ENCODE peak calls at places on chromosomes 6 and 20, in eight cellular contexts. One of them, this sample, is unnamed. For H3K4me1, the result is how much of the 10 kb centered on the place peaks cover.

GRCh38 chr20:49814057-49814675 is 1.5 kb downstream of the SLC9A8 start:
- DNase-seq in fibroblast of lung: no peak
- DNase-seq in mesendoderm: no peak
- DNase-seq in transverse colon: no peak
- DNase-seq in CD8-positive, alpha-beta memory T cell: no peak
- DNase-seq in CD4-positive, alpha-beta memory T cell: no peak
- DNase-seq in tibial artery: no peak
- DNase-seq in CD8-positive, alpha-beta T cell: no peak
- DNase-seq in this sample: no peak

GRCh38 chr20:25399038-25399430 is 8.4 kb upstream of the ABHD12 start:
- DNase-seq in fibroblast of lung: peak
- DNase-seq in mesendoderm: peak
- DNase-seq in transverse colon: peak
- DNase-seq in CD8-positive, alpha-beta memory T cell: no peak
- DNase-seq in CD4-positive, alpha-beta memory T cell: peak
- DNase-seq in tibial artery: no peak
- DNase-seq in CD8-positive, alpha-beta T cell: no peak
- DNase-seq in this sample: peak

GRCh38 chr20:51500936-51501335 is 41.6 kb downstream of the NFATC2 start:
- DNase-seq in fibroblast of lung: no peak
- DNase-seq in mesendoderm: no peak
- DNase-seq in transverse colon: no peak
- DNase-seq in CD8-positive, alpha-beta memory T cell: peak
- DNase-seq in CD4-positive, alpha-beta memory T cell: peak
- DNase-seq in tibial artery: no peak
- DNase-seq in CD8-positive, alpha-beta T cell: peak
- DNase-seq in this sample: peak

GRCh38 chr6:116438590-116439448 is 22.4 kb upstream of the CALHM6 start:
- DNase-seq in fibroblast of lung: no peak
- DNase-seq in mesendoderm: no peak
- DNase-seq in transverse colon: no peak
- DNase-seq in CD8-positive, alpha-beta memory T cell: no peak
- DNase-seq in CD4-positive, alpha-beta memory T cell: no peak
- DNase-seq in tibial artery: no peak
- DNase-seq in CD8-positive, alpha-beta T cell: no peak
- DNase-seq in this sample: no peak

GRCh38 chr20:34941224-34941623 is 14.4 kb downstream of the GSS start:
- DNase-seq in fibroblast of lung: peak
- DNase-seq in mesendoderm: no peak
- DNase-seq in transverse colon: no peak
- DNase-seq in CD8-positive, alpha-beta memory T cell: no peak
- DNase-seq in CD4-positive, alpha-beta memory T cell: no peak
- DNase-seq in tibial artery: no peak
- DNase-seq in CD8-positive, alpha-beta T cell: no peak
- DNase-seq in this sample: no peak

GRCh38 chr20:10788877-10789276 is 115.1 kb upstream of the JAG1 start:
- DNase-seq in fibroblast of lung: no peak
- DNase-seq in mesendoderm: no peak
- DNase-seq in transverse colon: no peak
- DNase-seq in CD8-positive, alpha-beta memory T cell: no peak
- DNase-seq in CD4-positive, alpha-beta memory T cell: no peak
- DNase-seq in tibial artery: peak
- DNase-seq in CD8-positive, alpha-beta T cell: no peak
- DNase-seq in this sample: no peak

GRCh38 chr6:110485461-110485860 is 9.0 kb upstream of the SLC22A16 start:
- DNase-seq in fibroblast of lung: no peak
- DNase-seq in mesendoderm: no peak
- DNase-seq in transverse colon: no peak
- DNase-seq in CD8-positive, alpha-beta memory T cell: no peak
- DNase-seq in CD4-positive, alpha-beta memory T cell: no peak
- DNase-seq in tibial artery: no peak
- DNase-seq in CD8-positive, alpha-beta T cell: no peak
- DNase-seq in this sample: no peak

GRCh38 chr6:115896538-115897129 is 164.1 kb downstream of the FRK start:
- DNase-seq in fibroblast of lung: peak
- DNase-seq in mesendoderm: peak
- DNase-seq in transverse colon: no peak
- DNase-seq in CD8-positive, alpha-beta memory T cell: no peak
- DNase-seq in CD4-positive, alpha-beta memory T cell: no peak
- DNase-seq in tibial artery: no peak
- DNase-seq in CD8-positive, alpha-beta T cell: no peak
- DNase-seq in this sample: no peak

GRCh38 chr20:63708301-63709148 is 686 bp downstream of the ZGPAT start:
- DNase-seq in fibroblast of lung: no peak
- DNase-seq in mesendoderm: no peak
- DNase-seq in transverse colon: no peak
- DNase-seq in CD8-positive, alpha-beta memory T cell: peak
- DNase-seq in CD4-positive, alpha-beta memory T cell: no peak
- DNase-seq in tibial artery: peak
- DNase-seq in CD8-positive, alpha-beta T cell: no peak
- DNase-seq in this sample: no peak

GRCh38 chr6:147207851-147208754 is 3.9 kb downstream of the STXBP5 start:
- DNase-seq in fibroblast of lung: no peak
- DNase-seq in mesendoderm: no peak
- DNase-seq in transverse colon: no peak
- DNase-seq in CD8-positive, alpha-beta memory T cell: no peak
- DNase-seq in CD4-positive, alpha-beta memory T cell: no peak
- DNase-seq in tibial artery: no peak
- DNase-seq in CD8-positive, alpha-beta T cell: no peak
- DNase-seq in this sample: no peak

GRCh38 chr20:32285082-32285620 is 7.7 kb downstream of the KIF3B start:
- DNase-seq in fibroblast of lung: no peak
- DNase-seq in mesendoderm: no peak
- DNase-seq in transverse colon: no peak
- DNase-seq in CD8-positive, alpha-beta memory T cell: no peak
- DNase-seq in CD4-positive, alpha-beta memory T cell: no peak
- DNase-seq in tibial artery: no peak
- DNase-seq in CD8-positive, alpha-beta T cell: no peak
- DNase-seq in this sample: no peak

GRCh38 chr6:36853325-36853724 is 14.1 kb upstream of the CPNE5 start:
- DNase-seq in fibroblast of lung: peak
- DNase-seq in mesendoderm: no peak
- DNase-seq in transverse colon: no peak
- DNase-seq in CD8-positive, alpha-beta memory T cell: no peak
- DNase-seq in CD4-positive, alpha-beta memory T cell: no peak
- DNase-seq in tibial artery: peak
- DNase-seq in CD8-positive, alpha-beta T cell: no peak
- DNase-seq in this sample: no peak

GRCh38 chr6:128233501-128233900 is 286.9 kb downstream of the PTPRK start:
- DNase-seq in fibroblast of lung: no peak
- DNase-seq in mesendoderm: no peak
- DNase-seq in transverse colon: no peak
- DNase-seq in CD8-positive, alpha-beta memory T cell: no peak
- DNase-seq in CD4-positive, alpha-beta memory T cell: no peak
- DNase-seq in tibial artery: no peak
- DNase-seq in CD8-positive, alpha-beta T cell: no peak
- DNase-seq in this sample: no peak

GRCh38 chr6:162541019-162541601 is 186.5 kb downstream of the PRKN start:
- DNase-seq in fibroblast of lung: no peak
- DNase-seq in mesendoderm: no peak
- DNase-seq in transverse colon: no peak
- DNase-seq in CD8-positive, alpha-beta memory T cell: no peak
- DNase-seq in CD4-positive, alpha-beta memory T cell: no peak
- DNase-seq in tibial artery: no peak
- DNase-seq in CD8-positive, alpha-beta T cell: no peak
- DNase-seq in this sample: no peak

GRCh38 chr6:63263456-63263855 is 52.2 kb downstream of the FKBP1C start:
- DNase-seq in fibroblast of lung: no peak
- DNase-seq in mesendoderm: peak
- DNase-seq in transverse colon: no peak
- DNase-seq in CD8-positive, alpha-beta memory T cell: no peak
- DNase-seq in CD4-positive, alpha-beta memory T cell: no peak
- DNase-seq in tibial artery: no peak
- DNase-seq in CD8-positive, alpha-beta T cell: no peak
- DNase-seq in this sample: no peak

DNA sequence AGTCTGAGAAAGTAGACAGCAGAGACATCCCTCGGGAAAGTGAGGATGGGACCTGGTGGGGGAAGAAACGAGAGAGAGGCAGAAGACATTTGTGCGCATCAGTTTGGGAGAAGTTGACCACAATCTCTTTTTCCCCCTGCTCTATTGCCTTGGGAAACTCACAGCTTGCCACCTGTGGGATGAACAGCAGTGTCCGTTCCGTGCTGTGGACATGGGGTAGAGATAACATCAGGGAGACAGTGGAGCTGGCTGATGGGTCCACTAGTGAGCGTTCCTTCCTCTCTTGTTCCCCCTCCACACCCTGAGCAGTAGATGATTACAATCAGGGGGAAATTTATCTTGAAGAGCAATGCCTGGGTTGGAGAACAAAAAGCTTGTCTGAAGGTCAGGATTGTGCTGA is 21.8 kb upstream of the RNF182 start:
- DNase-seq in fibroblast of lung: no peak
- DNase-seq in mesendoderm: no peak
- DNase-seq in transverse colon: no peak
- DNase-seq in CD8-positive, alpha-beta memory T cell: no peak
- DNase-seq in CD4-positive, alpha-beta memory T cell: no peak
- DNase-seq in tibial artery: no peak
- DNase-seq in CD8-positive, alpha-beta T cell: no peak
- DNase-seq in this sample: no peak
- H3K4me1 ChIP-seq in fibroblast of lung: under half
- H3K4me1 ChIP-seq in mesendoderm: under half
- H3K4me1 ChIP-seq in transverse colon: under half
- H3K4me1 ChIP-seq in CD8-positive, alpha-beta memory T cell: under half
- H3K4me1 ChIP-seq in CD4-positive, alpha-beta memory T cell: under half
- H3K4me1 ChIP-seq in tibial artery: under half
- H3K4me1 ChIP-seq in CD8-positive, alpha-beta T cell: under half
- H3K4me1 ChIP-seq in this sample: under half

GRCh38 chr6:102488729-102489128 is 1095.2 kb downstream of the GRIK2 start:
- DNase-seq in fibroblast of lung: peak
- DNase-seq in mesendoderm: no peak
- DNase-seq in transverse colon: no peak
- DNase-seq in CD8-positive, alpha-beta memory T cell: no peak
- DNase-seq in CD4-positive, alpha-beta memory T cell: no peak
- DNase-seq in tibial artery: no peak
- DNase-seq in CD8-positive, alpha-beta T cell: no peak
- DNase-seq in this sample: no peak

GRCh38 chr6:102494808-102495207 is 1101.3 kb downstream of the GRIK2 start:
- DNase-seq in fibroblast of lung: no peak
- DNase-seq in mesendoderm: no peak
- DNase-seq in transverse colon: no peak
- DNase-seq in CD8-positive, alpha-beta memory T cell: no peak
- DNase-seq in CD4-positive, alpha-beta memory T cell: no peak
- DNase-seq in tibial artery: no peak
- DNase-seq in CD8-positive, alpha-beta T cell: no peak
- DNase-seq in this sample: no peak

DNA sequence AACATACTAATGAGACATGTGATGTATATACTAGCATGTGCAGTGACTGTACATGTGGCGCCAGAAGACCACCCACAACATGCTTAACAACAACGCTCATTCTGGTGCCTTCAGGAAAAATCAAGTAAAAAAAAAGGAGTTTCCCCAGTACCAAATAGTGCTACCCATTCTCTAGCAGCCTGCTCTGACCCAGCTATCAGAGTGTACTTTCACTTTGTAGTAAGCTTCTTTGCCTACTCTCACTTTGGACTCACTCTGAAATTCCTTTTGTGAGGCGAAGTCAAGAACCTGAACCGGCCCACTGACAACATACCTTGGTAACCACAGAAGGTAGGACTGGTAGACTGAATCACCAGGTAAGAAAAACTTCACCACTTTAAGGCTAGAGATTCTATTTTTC is 1100.0 kb downstream of the GRIK2 start:
- DNase-seq in fibroblast of lung: no peak
- DNase-seq in mesendoderm: no peak
- DNase-seq in transverse colon: no peak
- DNase-seq in CD8-positive, alpha-beta memory T cell: no peak
- DNase-seq in CD4-positive, alpha-beta memory T cell: no peak
- DNase-seq in tibial artery: no peak
- DNase-seq in CD8-positive, alpha-beta T cell: no peak
- DNase-seq in this sample: no peak
- H3K4me1 ChIP-seq in fibroblast of lung: under half
- H3K4me1 ChIP-seq in mesendoderm: under half
- H3K4me1 ChIP-seq in transverse colon: under half
- H3K4me1 ChIP-seq in CD8-positive, alpha-beta memory T cell: under half
- H3K4me1 ChIP-seq in CD4-positive, alpha-beta memory T cell: under half
- H3K4me1 ChIP-seq in tibial artery: under half
- H3K4me1 ChIP-seq in CD8-positive, alpha-beta T cell: under half
- H3K4me1 ChIP-seq in this sample: under half

GRCh38 chr6:150684715-150685459 is 85.2 kb downstream of the PLEKHG1 start:
- DNase-seq in fibroblast of lung: no peak
- DNase-seq in mesendoderm: no peak
- DNase-seq in transverse colon: peak
- DNase-seq in CD8-positive, alpha-beta memory T cell: no peak
- DNase-seq in CD4-positive, alpha-beta memory T cell: no peak
- DNase-seq in tibial artery: no peak
- DNase-seq in CD8-positive, alpha-beta T cell: no peak
- DNase-seq in this sample: no peak
- H3K4me1 ChIP-seq in fibroblast of lung: under half
- H3K4me1 ChIP-seq in mesendoderm: under half
- H3K4me1 ChIP-seq in transverse colon: under half
- H3K4me1 ChIP-seq in CD8-positive, alpha-beta memory T cell: under half
- H3K4me1 ChIP-seq in CD4-positive, alpha-beta memory T cell: under half
- H3K4me1 ChIP-seq in tibial artery: under half
- H3K4me1 ChIP-seq in CD8-positive, alpha-beta T cell: under half
- H3K4me1 ChIP-seq in this sample: under half

GRCh38 chr6:75178757-75179156 is 27.1 kb downstream of the COL12A1 start:
- DNase-seq in fibroblast of lung: no peak
- DNase-seq in mesendoderm: no peak
- DNase-seq in transverse colon: no peak
- DNase-seq in CD8-positive, alpha-beta memory T cell: no peak
- DNase-seq in CD4-positive, alpha-beta memory T cell: no peak
- DNase-seq in tibial artery: no peak
- DNase-seq in CD8-positive, alpha-beta T cell: no peak
- DNase-seq in this sample: no peak
- H3K4me1 ChIP-seq in fibroblast of lung: under half
- H3K4me1 ChIP-seq in mesendoderm: under half
- H3K4me1 ChIP-seq in transverse colon: under half
- H3K4me1 ChIP-seq in CD8-positive, alpha-beta memory T cell: under half
- H3K4me1 ChIP-seq in CD4-positive, alpha-beta memory T cell: under half
- H3K4me1 ChIP-seq in tibial artery: under half
- H3K4me1 ChIP-seq in CD8-positive, alpha-beta T cell: under half
- H3K4me1 ChIP-seq in this sample: under half

This sample was measured in naive thymus-derived CD4-positive, alpha-beta T cell.